ENCODE peak calls at places on chromosomes 13 and 19, in six cellular contexts. T is astrocyte of the cerebellum, Y is OCI-LY7, G is neural progenitor cell, B is cardiac fibroblast, Q is kidney epithelial cell. X is an unnamed sample.

GRCh38 chr13:109666656-109667448 is 119.5 kb downstream of the IRS2 start:
- DNase-seq in Y (no peak), G (no peak), T (no peak), Q (peak; percentile 42), B (peak; percentile 62), X (no peak)

GRCh38 chr13:44899967-44900366 is 89.3 kb downstream of the NUFIP1 start:
- DNase-seq in Q (no peak), T (no peak), G (no peak), B (no peak), Y (no peak), X (no peak)

GRCh38 chr19:9961103-9961502 is 24.8 kb upstream of the OLFM2 start:
- DNase-seq in B (no peak), G (no peak), T (no peak), Y (no peak), Q (no peak), X (no peak)

GRCh38 chr19:52494518-52494917 is 33.0 kb upstream of the ZNF808 start:
- DNase-seq in Y (no peak), G (no peak), T (no peak), Q (no peak), B (peak; percentile 3), X (no peak)

GRCh38 chr19:51448011-51448744 is 10.1 kb downstream of the SIGLEC8 start:
- DNase-seq in T (no peak), Y (no peak), Q (no peak), B (no peak), G (no peak), X (no peak)

GRCh38 chr19:28288850-28289249 is 924.1 kb downstream of the UQCRFS1 start:
- DNase-seq in G (no peak), B (no peak), T (no peak), Y (no peak), Q (no peak), X (no peak)

GRCh38 chr19:27744926-27745844 is 1467.8 kb downstream of the UQCRFS1 start:
- DNase-seq in G (no peak), T (no peak), Q (no peak), Y (no peak), B (no peak), X (no peak)

GRCh38 chr13:99542788-99543406 is 41.6 kb downstream of the TM9SF2 start:
- DNase-seq in G (no peak), T (no peak), Y (peak; percentile 62), Q (no peak), B (no peak), X (no peak)

GRCh38 chr13:24271611-24272451 is 37.5 kb upstream of the C1QTNF9 start:
- DNase-seq in Y (no peak), B (peak; percentile 77), T (peak; percentile 78), Q (no peak), G (peak; percentile 30), X (peak; percentile 45)

GRCh38 chr13:47211106-47211505 is 314.3 kb upstream of the HTR2A start:
- DNase-seq in Q (no peak), G (no peak), Y (no peak), B (peak; percentile 53), T (no peak), X (no peak)

GRCh38 chr13:33859691-33860303 is 41.8 kb downstream of the RFC3 start:
- DNase-seq in Q (no peak), G (no peak), B (peak; percentile 25), Y (no peak), T (no peak), X (no peak)

GRCh38 chr19:1189419-1189818 is 15.4 kb upstream of the SBNO2 start:
- DNase-seq in Y (no peak), G (peak; percentile 2), Q (peak; percentile 82), B (no peak), T (no peak), X (no peak)

GRCh38 chr13:51818771-51819511 is 15.0 kb upstream of the DHRS12 start:
- DNase-seq in G (no peak), T (no peak), Q (no peak), Y (no peak), B (peak; percentile 21), X (no peak)

GRCh38 chr13:75763511-75763910 is 127.4 kb downstream of the LMO7 start:
- DNase-seq in Q (no peak), G (no peak), T (no peak), Y (no peak), B (no peak), X (no peak)

GRCh38 chr13:75762066-75762937 is 126.2 kb downstream of the LMO7 start:
- DNase-seq in Q (peak; percentile 29), Y (no peak), T (no peak), B (no peak), G (no peak), X (no peak)

GRCh38 chr13:75764251-75764650 is 128.1 kb downstream of the LMO7 start:
- DNase-seq in T (no peak), B (no peak), G (no peak), Y (no peak), Q (no peak), X (no peak)

GRCh38 chr13:75761373-75761772 is 125.2 kb downstream of the LMO7 start:
- DNase-seq in B (no peak), Q (no peak), T (no peak), G (no peak), Y (no peak), X (no peak)

DNA sequence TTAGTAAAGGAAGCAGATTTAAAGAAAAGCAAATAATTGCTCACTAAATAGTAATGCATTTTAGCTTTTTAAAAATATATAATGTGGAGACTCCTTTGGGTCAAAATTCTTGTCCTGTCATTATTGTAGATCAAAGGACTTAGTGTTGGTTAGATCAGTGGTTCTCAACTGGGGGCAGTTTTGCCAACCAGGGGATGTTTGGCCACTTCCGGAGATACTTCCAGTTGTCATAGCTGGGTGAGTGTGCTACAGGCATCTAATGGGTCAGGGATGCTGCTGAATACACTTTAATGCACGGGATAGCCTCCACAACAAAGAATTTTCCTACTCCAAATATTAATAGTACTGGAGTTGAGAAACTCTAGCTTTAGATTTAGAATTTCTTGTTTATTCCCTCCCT is 126.8 kb downstream of the LMO7 start:
- DNase-seq in Q (no peak), B (no peak), T (no peak), G (no peak), Y (no peak), X (no peak)
- H3K4me3 ChIP-seq in Q (no peak overlapping the region), B (no peak overlapping the region), T (no peak overlapping the region), G (no peak overlapping the region), Y (no peak overlapping the region), X (no peak overlapping the region)

DNA sequence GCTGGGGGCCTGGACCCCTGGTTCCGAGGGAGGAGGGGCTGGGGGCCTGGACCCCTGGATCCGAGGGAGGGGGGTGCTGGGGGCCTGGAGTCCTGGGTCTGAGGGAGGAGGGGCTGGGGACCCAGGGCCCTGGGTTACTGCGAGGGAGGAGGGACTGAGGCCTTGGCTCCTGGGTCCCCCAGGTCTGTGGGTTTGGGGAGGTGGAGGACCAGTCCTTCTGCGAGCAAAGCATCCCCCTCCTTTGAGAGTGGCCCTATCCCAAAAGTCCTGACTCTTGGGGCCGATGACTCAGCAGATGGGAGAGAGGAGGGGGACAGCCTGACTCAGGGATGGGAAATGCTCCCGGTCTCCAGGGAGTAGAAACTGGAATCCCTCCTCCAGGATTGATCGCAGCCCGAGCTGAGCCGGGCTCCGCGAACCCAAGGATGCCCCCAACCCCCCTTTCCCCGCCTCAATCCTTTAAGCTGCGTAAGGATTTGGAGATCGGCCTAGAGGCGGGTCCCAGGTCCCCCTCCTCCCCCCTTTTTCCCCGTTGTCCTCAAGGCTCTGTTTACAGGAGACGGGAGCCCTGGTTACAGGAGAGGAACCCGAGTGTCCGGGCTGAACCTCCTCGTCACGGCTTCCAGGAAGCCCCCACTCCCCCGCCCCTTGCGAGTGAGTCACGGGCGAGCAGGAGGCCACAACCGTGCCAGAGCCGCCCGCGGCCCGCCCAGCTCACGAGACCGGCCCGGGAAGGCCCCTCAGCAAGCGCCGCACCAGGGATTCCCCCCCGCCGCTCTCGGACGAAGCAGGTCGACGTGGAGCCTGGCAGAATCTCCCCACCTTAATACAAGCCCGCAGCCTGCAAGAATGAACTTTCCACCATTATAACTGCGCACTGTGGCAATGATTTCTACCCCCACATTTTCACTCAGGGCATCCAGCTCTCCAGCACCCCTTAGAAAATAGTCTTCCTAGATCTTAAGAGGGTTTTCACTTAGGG is 3.0 kb upstream of the ZFP36 start:
- DNase-seq in G (peak; percentile 96), Y (peak; percentile 63), Q (peak; percentile 90), B (peak; percentile 98), T (peak; percentile 98), X (peak; percentile 99)
- H3K4me3 ChIP-seq in G (peak overlapping the region; percentile 49), Y (peak overlapping the region; percentile 62), Q (peak overlapping the region; percentile 16), B (peak overlapping the region; percentile 47), T (peak overlapping the region; percentile 34), X (peak overlapping the region; percentile 40)

GRCh38 chr19:13833330-13834265 is 38.4 kb downstream of the ZSWIM4 start:
- DNase-seq in G (peak; percentile 95), Q (no peak), T (peak; percentile 64), Y (peak; percentile 93), B (peak; percentile 91), X (no peak)
- H3K4me3 ChIP-seq in G (peak overlapping the region; percentile 57), Q (peak overlapping the region; percentile 7), T (peak overlapping the region; percentile 30), Y (peak overlapping the region; percentile 69), B (no peak overlapping the region), X (no peak overlapping the region)

GRCh38 chr19:6773323-6773931 is 919 bp downstream of the VAV1 start:
- DNase-seq in B (no peak), G (no peak), T (no peak), Q (no peak), Y (peak; percentile 89), X (no peak)
- H3K4me3 ChIP-seq in B (no peak overlapping the region), G (no peak overlapping the region), T (no peak overlapping the region), Q (no peak overlapping the region), Y (peak overlapping the region; percentile 83), X (no peak overlapping the region)

GRCh38 chr19:19900574-19901444 is at the start of gene ZNF93:
- DNase-seq in Q (peak; percentile 88), T (peak; percentile 95), G (peak; percentile 98), B (peak; percentile 99), Y (peak; percentile 98), X (peak; percentile 87)
- H3K4me3 ChIP-seq in Q (peak within 1 kb of the TSS; percentile 78), T (peak within 1 kb of the TSS; percentile 82), G (peak within 1 kb of the TSS; percentile 90), B (peak within 1 kb of the TSS; percentile 81), Y (peak within 1 kb of the TSS; percentile 98), X (peak within 1 kb of the TSS; percentile 62)

GRCh38 chr19:3801412-3802096 is 15.4 kb upstream of the MATK start:
- DNase-seq in T (no peak), B (no peak), G (peak; percentile 72), Y (no peak), Q (no peak), X (no peak)
- H3K4me3 ChIP-seq in T (no peak overlapping the region), B (no peak overlapping the region), G (peak overlapping the region; percentile 47), Y (no peak overlapping the region), Q (no peak overlapping the region), X (peak overlapping the region; percentile 16)

GRCh38 chr19:12828494-12828893 is 5.9 kb downstream of the RTBDN start:
- DNase-seq in Q (no peak), G (peak; percentile 79), Y (peak; percentile 58), T (no peak), B (no peak), X (no peak)
- H3K4me3 ChIP-seq in Q (no peak overlapping the region), G (peak overlapping the region; percentile 21), Y (no peak overlapping the region), T (no peak overlapping the region), B (no peak overlapping the region), X (no peak overlapping the region)

DNA sequence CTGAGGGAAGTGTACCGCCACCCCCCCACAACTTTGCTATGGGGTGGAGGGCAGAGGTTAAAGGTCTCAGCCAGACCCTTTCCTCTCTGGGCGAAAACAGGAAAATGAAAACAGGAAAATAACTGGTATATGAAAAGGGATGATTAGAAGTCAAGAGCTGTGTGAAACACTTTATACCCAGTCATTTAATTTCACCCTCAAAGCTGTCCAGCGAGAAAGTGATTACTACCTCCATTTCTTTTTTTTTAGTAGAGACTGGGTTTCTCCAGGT is 575 bp upstream of the PHLDB3 start:
- DNase-seq in Y (no peak), B (no peak), G (no peak), T (no peak), Q (no peak), X (no peak)
- H3K4me3 ChIP-seq in Y (peak overlapping the region; percentile 77), B (no peak overlapping the region), G (peak overlapping the region; percentile 72), T (no peak overlapping the region), Q (no peak overlapping the region), X (no peak overlapping the region)

GRCh38 chr13:43335669-43336068 is 312.3 kb downstream of the DNAJC15 start:
- DNase-seq in G (no peak), Q (no peak), Y (no peak), B (no peak), T (no peak), X (no peak)
- H3K4me3 ChIP-seq in G (no peak overlapping the region), Q (no peak overlapping the region), Y (no peak overlapping the region), B (no peak overlapping the region), T (no peak overlapping the region), X (no peak overlapping the region)

X was measured in BJ.